ENCODE peak calls at places on chromosomes 4 and X, in nine cellular contexts. I is gastroesophageal sphincter; T is pancreas; Y is activated CD8-positive, alpha-beta T cell treated with anti-CD3 and anti-CD28 coated beads, Interleukin-2, amount 10 ng/mL, durations not matched to agents 7 days and 5 days; C is RWPE2; N is natural killer cell; E is Right ventricle myocardium inferior; F is upper lobe of left lung; L is mucosa of descending colon. J is an unnamed sample.

GRCh38 chrX:68461541-68461940 is 28.2 kb upstream of the OPHN1 start:
- ATAC-seq in I (no peak), T (no peak), Y (no peak), C (no peak), N (no peak), E (no peak), F (no peak), L (no peak), J (no peak)

GRCh38 chr4:87037921-87038320 is 103.1 kb downstream of the AFF1 start:
- ATAC-seq in I (no peak), T (no peak), Y (no peak), C (no peak), N (no peak), E (no peak), F (no peak), L (no peak), J (no peak)

GRCh38 chr4:158161561-158162354 is 11.1 kb downstream of the GASK1B start:
- ATAC-seq in I (peak), T (peak), Y (no peak), C (peak), N (no peak), E (peak), F (peak), L (peak), J (peak)

GRCh38 chr4:159047478-159048165 is 55.3 kb upstream of the RAPGEF2 start:
- ATAC-seq in I (no peak), T (peak), Y (peak), C (peak), N (no peak), E (no peak), F (no peak), L (peak), J (no peak)

GRCh38 chrX:51893931-51894696 is 691 bp downstream of the MAGED1 start:
- ATAC-seq in I (no peak), T (peak), Y (peak), C (peak), N (no peak), E (peak), F (peak), L (peak), J (no peak)

GRCh38 chr4:1574601-1575417 is 109.3 kb downstream of the FAM53A start:
- ATAC-seq in I (no peak), T (no peak), Y (no peak), C (no peak), N (no peak), E (no peak), F (no peak), L (peak), J (no peak)

GRCh38 chr4:77994194-77994721 is 62.9 kb upstream of the FRAS1 start:
- ATAC-seq in I (peak), T (peak), Y (peak), C (peak), N (no peak), E (peak), F (no peak), L (peak), J (no peak)

GRCh38 chrX:10755477-10756334 is 135.3 kb upstream of the MID1 start:
- ATAC-seq in I (peak), T (peak), Y (no peak), C (peak), N (no peak), E (no peak), F (no peak), L (no peak), J (no peak)

GRCh38 chrX:41153453-41153852 is 68.2 kb downstream of the USP9X start:
- ATAC-seq in I (no peak), T (peak), Y (no peak), C (peak), N (no peak), E (no peak), F (no peak), L (peak), J (peak)

GRCh38 chr4:176967586-176967985 is 174.9 kb upstream of the VEGFC start:
- ATAC-seq in I (no peak), T (no peak), Y (no peak), C (no peak), N (no peak), E (no peak), F (no peak), L (no peak), J (no peak)

GRCh38 chr4:2075171-2075986 is 16.3 kb downstream of the NAT8L start:
- ATAC-seq in I (no peak), T (no peak), Y (no peak), C (no peak), N (no peak), E (no peak), F (no peak), L (no peak), J (no peak)

GRCh38 chr4:3337811-3338210 is 45.0 kb downstream of the RGS12 start:
- ATAC-seq in I (no peak), T (no peak), Y (no peak), C (no peak), N (no peak), E (no peak), F (no peak), L (no peak), J (no peak)

GRCh38 chrX:15916704-15917084 is 62.1 kb upstream of the AP1S2 start:
- ATAC-seq in I (no peak), T (no peak), Y (no peak), C (no peak), N (no peak), E (no peak), F (no peak), L (no peak), J (no peak)

GRCh38 chr4:38832624-38833528 is 23.7 kb downstream of the TLR6 start:
- ATAC-seq in I (no peak), T (no peak), Y (no peak), C (no peak), N (no peak), E (no peak), F (peak), L (peak), J (no peak)

GRCh38 chrX:23694606-23695005 is 27.3 kb downstream of the PRDX4 start:
- ATAC-seq in I (peak), T (peak), Y (no peak), C (peak), N (peak), E (no peak), F (no peak), L (peak), J (peak)

GRCh38 chrX:134806707-134807038 is 148.4 kb upstream of the PLAC1 start:
- ATAC-seq in I (no peak), T (no peak), Y (no peak), C (no peak), N (no peak), E (no peak), F (no peak), L (no peak), J (no peak)

GRCh38 chrX:24380273-24381036 is 20.0 kb downstream of the SUPT20HL1 start:
- ATAC-seq in I (peak), T (peak), Y (no peak), C (no peak), N (no peak), E (peak), F (no peak), L (no peak), J (no peak)

GRCh38 chr4:83149885-83150562 is 35.5 kb upstream of the PLAC8 start:
- ATAC-seq in I (no peak), T (no peak), Y (no peak), C (no peak), N (no peak), E (no peak), F (no peak), L (peak), J (no peak)

GRCh38 chr4:142088906-142089305 is 452.5 kb downstream of the IL15 start:
- ATAC-seq in I (no peak), T (no peak), Y (no peak), C (no peak), N (no peak), E (no peak), F (no peak), L (no peak), J (no peak)

GRCh38 chr4:41940834-41941233 is 5.6 kb downstream of the TMEM33 start:
- ATAC-seq in I (no peak), T (no peak), Y (no peak), C (no peak), N (no peak), E (no peak), F (no peak), L (no peak), J (no peak)

GRCh38 chrX:2351999-2352995 is 148.5 kb downstream of the DHRSX start:
- ATAC-seq in I (no peak), T (no peak), Y (no peak), C (peak), N (no peak), E (peak), F (no peak), L (no peak), J (no peak)

GRCh38 chr4:48187813-48188212 is 53.8 kb upstream of the TXK start:
- ATAC-seq in I (no peak), T (no peak), Y (no peak), C (no peak), N (no peak), E (no peak), F (no peak), L (no peak), J (no peak)

GRCh38 chrX:13894888-13895564 is 78.1 kb upstream of the GPM6B start:
- ATAC-seq in I (no peak), T (no peak), Y (no peak), C (no peak), N (no peak), E (no peak), F (no peak), L (no peak), J (no peak)

GRCh38 chrX:11952176-11952720 is 186.0 kb upstream of the FRMPD4 start:
- ATAC-seq in I (no peak), T (no peak), Y (no peak), C (no peak), N (no peak), E (peak), F (no peak), L (no peak), J (no peak)

GRCh38 chr4:123479944-123480343 is 83.3 kb downstream of the SPRY1 start:
- ATAC-seq in I (no peak), T (peak), Y (no peak), C (no peak), N (peak), E (no peak), F (peak), L (no peak), J (peak)

GRCh38 chrX:45859407-45859806 is 658.7 kb upstream of the DIPK2B start:
- ATAC-seq in I (no peak), T (no peak), Y (no peak), C (no peak), N (no peak), E (no peak), F (no peak), L (no peak), J (no peak)

GRCh38 chr4:147617841-147618421 is 734 bp downstream of the TMEM184C start:
- ATAC-seq in I (no peak), T (peak), Y (peak), C (peak), N (no peak), E (peak), F (no peak), L (peak), J (peak)

GRCh38 chr4:118712872-118713271 is 27.7 kb downstream of the METTL14 start:
- ATAC-seq in I (no peak), T (no peak), Y (no peak), C (no peak), N (no peak), E (no peak), F (no peak), L (no peak), J (no peak)

GRCh38 chrX:96837808-96838207 is 45.9 kb upstream of the RPA4 start:
- ATAC-seq in I (no peak), T (no peak), Y (no peak), C (peak), N (no peak), E (no peak), F (no peak), L (no peak), J (no peak)

GRCh38 chr4:56828784-56829535 is 7.5 kb upstream of the SPINK2 start:
- ATAC-seq in I (no peak), T (no peak), Y (peak), C (peak), N (no peak), E (no peak), F (no peak), L (no peak), J (no peak)

GRCh38 chr4:13920901-13921300 is 293.4 kb upstream of the BOD1L1 start:
- ATAC-seq in I (peak), T (peak), Y (no peak), C (peak), N (no peak), E (peak), F (peak), L (peak), J (peak)

J was measured in esophagus mucosa.